ENCODE peak calls at places on chromosomes 3 and 15, in six cellular contexts. T, U, Y, J, A and V are unnamed samples.

GRCh38 chr3:156761007-156761406 is 65.1 kb upstream of the LEKR1 start:
- DNase-seq in T (no peak), U (no peak), Y (peak; percentile 9), J (no peak), A (no peak), V (no peak)

GRCh38 chr15:71508081-71508682 is 302.2 kb upstream of the NR2E3 start:
- DNase-seq in T (no peak), U (no peak), Y (no peak), J (no peak), A (no peak), V (no peak)

GRCh38 chr3:98732239-98733054 is 30.7 kb upstream of the ST3GAL6 start:
- DNase-seq in T (peak; percentile 31), U (no peak), Y (peak; percentile 56), J (peak; percentile 72), A (no peak), V (peak; percentile 60)

GRCh38 chr15:43187544-43188155 is 2.4 kb downstream of the CCNDBP1 start:
- DNase-seq in T (no peak), U (peak; percentile 80), Y (no peak), J (no peak), A (no peak), V (peak; percentile 67)

GRCh38 chr3:101591071-101591470 is 17.1 kb downstream of the PCNP start:
- DNase-seq in T (no peak), U (no peak), Y (no peak), J (no peak), A (no peak), V (no peak)

GRCh38 chr3:187027531-187027936 is 97.2 kb downstream of the ST6GAL1 start:
- DNase-seq in T (no peak), U (no peak), Y (no peak), J (no peak), A (no peak), V (no peak)

GRCh38 chr3:110773413-110773954 is 298.1 kb upstream of the NECTIN3 start:
- DNase-seq in T (no peak), U (peak; percentile 98), Y (no peak), J (no peak), A (no peak), V (peak; percentile 34)

GRCh38 chr3:178950676-178951075 is 120.9 kb downstream of the ZMAT3 start:
- DNase-seq in T (no peak), U (no peak), Y (no peak), J (no peak), A (no peak), V (no peak)

GRCh38 chr3:174440350-174440716 is 418.8 kb upstream of the NAALADL2 start:
- DNase-seq in T (no peak), U (peak; percentile 70), Y (no peak), J (no peak), A (peak; percentile 6), V (no peak)

GRCh38 chr3:53970656-53971055 is 79.0 kb upstream of the SELENOK start:
- DNase-seq in T (no peak), U (no peak), Y (peak; percentile 11), J (peak; percentile 35), A (no peak), V (no peak)

GRCh38 chr3:140552403-140552802 is 125.5 kb upstream of the TRIM42 start:
- DNase-seq in T (no peak), U (no peak), Y (no peak), J (no peak), A (no peak), V (no peak)

GRCh38 chr3:49013738-49014660 is 4.4 kb downstream of the DALRD3 start:
- DNase-seq in T (peak; percentile 49), U (no peak), Y (no peak), J (peak; percentile 89), A (peak; percentile 83), V (peak; percentile 50)

GRCh38 chr3:149363053-149363452 is 14.4 kb downstream of the TM4SF1 start:
- DNase-seq in T (no peak), U (peak; percentile 86), Y (no peak), J (no peak), A (peak; percentile 46), V (peak; percentile 83)

GRCh38 chr15:27686376-27686775 is 412.7 kb downstream of the OCA2 start:
- DNase-seq in T (no peak), U (peak; percentile 34), Y (no peak), J (no peak), A (no peak), V (no peak)

GRCh38 chr3:5194801-5195509 is 7.4 kb downstream of the EDEM1 start:
- DNase-seq in T (no peak), U (peak; percentile 91), Y (no peak), J (no peak), A (peak; percentile 67), V (peak; percentile 94)

GRCh38 chr15:92845109-92845508 is 55.0 kb upstream of the CHD2 start:
- DNase-seq in T (no peak), U (peak; percentile 58), Y (no peak), J (no peak), A (no peak), V (peak; percentile 46)

GRCh38 chr3:148757238-148757930 is 59.7 kb downstream of the AGTR1 start:
- DNase-seq in T (no peak), U (peak; percentile 65), Y (no peak), J (no peak), A (no peak), V (peak; percentile 82)

GRCh38 chr3:187261541-187261969 is 30.0 kb downstream of the MASP1 start:
- DNase-seq in T (no peak), U (peak; percentile 94), Y (no peak), J (no peak), A (peak; percentile 12), V (peak; percentile 45)

GRCh38 chr15:87634361-87634760 is 622.2 kb downstream of the NTRK3 start:
- DNase-seq in T (no peak), U (no peak), Y (no peak), J (no peak), A (no peak), V (no peak)

GRCh38 chr15:86830304-86830703 is 750.6 kb downstream of the AGBL1 start:
- DNase-seq in T (no peak), U (no peak), Y (no peak), J (no peak), A (peak; percentile 7), V (peak; percentile 6)

GRCh38 chr3:72289708-72290104 is 504.8 kb upstream of the PROK2 start:
- DNase-seq in T (no peak), U (no peak), Y (no peak), J (no peak), A (no peak), V (no peak)

GRCh38 chr15:63492541-63493077 is 11.8 kb upstream of the USP3 start:
- DNase-seq in T (no peak), U (peak; percentile 87), Y (no peak), J (no peak), A (no peak), V (peak; percentile 83)

GRCh38 chr3:72733676-72734075 is 114.6 kb downstream of the SHQ1 start:
- DNase-seq in T (no peak), U (no peak), Y (no peak), J (no peak), A (no peak), V (no peak)

GRCh38 chr15:87573534-87573933 is 683.0 kb downstream of the NTRK3 start:
- DNase-seq in T (no peak), U (no peak), Y (no peak), J (no peak), A (no peak), V (no peak)

GRCh38 chr3:40800343-40800742 is 275.6 kb downstream of the ZNF621 start:
- DNase-seq in T (peak; percentile 31), U (peak; percentile 15), Y (no peak), J (no peak), A (peak; percentile 78), V (peak; percentile 89)

GRCh38 chr3:126180477-126181397 is at the start of gene ALDH1L1:
- DNase-seq in T (peak; percentile 34), U (peak; percentile 6), Y (peak; percentile 58), J (peak; percentile 83), A (peak; percentile 39), V (peak; percentile 17)

GRCh38 chr3:175295248-175296000 is 436.3 kb downstream of the NAALADL2 start:
- DNase-seq in T (no peak), U (no peak), Y (no peak), J (no peak), A (no peak), V (no peak)

GRCh38 chr3:153679711-153680110 is 441.5 kb upstream of the ARHGEF26 start:
- DNase-seq in T (no peak), U (no peak), Y (no peak), J (no peak), A (no peak), V (no peak)

GRCh38 chr3:102036015-102036414 is 186.7 kb downstream of the NFKBIZ start:
- DNase-seq in T (no peak), U (no peak), Y (no peak), J (no peak), A (no peak), V (no peak)

DNA sequence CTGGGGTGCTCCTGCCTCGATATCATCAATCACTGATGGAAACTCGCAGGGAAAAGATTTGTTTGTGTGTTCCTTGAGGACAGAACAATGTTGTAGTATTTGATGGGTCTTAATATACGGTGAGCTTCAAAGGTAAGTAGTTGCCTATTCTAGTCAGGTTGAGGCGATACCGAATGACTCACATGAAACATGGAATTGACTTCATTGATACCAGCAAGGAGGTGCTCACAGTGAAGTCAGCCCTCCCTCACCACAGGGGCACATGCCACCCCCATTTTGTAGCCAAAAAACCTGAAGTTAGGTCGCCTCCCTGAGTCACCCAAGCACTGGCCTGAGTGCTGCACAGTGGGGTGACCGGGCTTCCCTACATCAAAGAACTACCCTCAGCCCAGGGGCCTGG is 3.7 kb upstream of the ALDH1A3 start:
- DNase-seq in T (no peak), U (no peak), Y (no peak), J (no peak), A (no peak), V (no peak)
- H2BK120ac ChIP-seq in T (no peak overlapping the region), U (no peak overlapping the region), Y (no peak overlapping the region), J (no peak overlapping the region), A (no peak overlapping the region), V (no peak overlapping the region)

GRCh38 chr3:58473275-58473674 is 18.6 kb upstream of the KCTD6 start:
- DNase-seq in T (no peak), U (no peak), Y (no peak), J (no peak), A (no peak), V (no peak)
- H3K4ac ChIP-seq in T (no peak overlapping the region), U (no peak overlapping the region), Y (no peak overlapping the region), J (no peak overlapping the region), A (no peak overlapping the region), V (no peak overlapping the region)

GRCh38 chr3:3157484-3157883 is 22.0 kb downstream of the CRBN start:
- DNase-seq in T (no peak), U (no peak), Y (no peak), J (no peak), A (no peak), V (no peak)

GRCh38 chr3:3165650-3166049 is 13.8 kb downstream of the CRBN start:
- DNase-seq in T (no peak), U (no peak), Y (no peak), J (no peak), A (no peak), V (no peak)

GRCh38 chr3:3165241-3165640 is 14.2 kb downstream of the CRBN start:
- DNase-seq in T (no peak), U (no peak), Y (no peak), J (no peak), A (no peak), V (no peak)

GRCh38 chr3:3154879-3155610 is 24.4 kb downstream of the CRBN start:
- DNase-seq in T (no peak), U (no peak), Y (no peak), J (no peak), A (peak; percentile 40), V (no peak)

GRCh38 chr3:3160826-3161225 is 18.7 kb downstream of the CRBN start:
- DNase-seq in T (no peak), U (no peak), Y (no peak), J (no peak), A (no peak), V (no peak)
- H3K14ac ChIP-seq in T (no peak overlapping the region), U (no peak overlapping the region), Y (no peak overlapping the region), J (no peak overlapping the region), A (no peak overlapping the region), V (no peak overlapping the region)

GRCh38 chr3:177208746-177209145 is 11.5 kb upstream of the TBL1XR1 start:
- DNase-seq in T (no peak), U (no peak), Y (no peak), J (no peak), A (no peak), V (no peak)
- H2BK120ac ChIP-seq in T (no peak overlapping the region), U (no peak overlapping the region), Y (no peak overlapping the region), J (no peak overlapping the region), A (no peak overlapping the region), V (no peak overlapping the region)